ENCODE peak calls at places on chromosomes 1 and 21, in five cellular contexts. S, F, N, X and L are unnamed samples.

GRCh38 chr1:109170051-109170775 is 43.5 kb upstream of the SARS1 start:
- DNase-seq in F (no peak), S (no peak), N (no peak), X (no peak), L (no peak)

GRCh38 chr1:156128749-156129682 is 14.5 kb downstream of the LMNA start:
- DNase-seq in X (no peak), S (no peak), N (no peak), F (no peak), L (no peak)

GRCh38 chr1:241411056-241411775 is 54.2 kb upstream of the RGS7 start:
- DNase-seq in X (no peak), N (no peak), S (no peak), F (no peak), L (no peak)

GRCh38 chr1:163509126-163509525 is 187.4 kb downstream of the NUF2 start:
- DNase-seq in N (no peak), X (no peak), S (no peak), F (no peak), L (no peak)

GRCh38 chr1:186682721-186683120 is 2.5 kb upstream of the PTGS2 start:
- DNase-seq in F (no peak), N (no peak), S (no peak), X (no peak), L (no peak)

GRCh38 chr1:7409278-7409677 is 361.8 kb upstream of the VAMP3 start:
- DNase-seq in F (peak; percentile 26), S (peak; percentile 1), N (no peak), X (no peak), L (no peak)

GRCh38 chr1:15799928-15800835 is 7.3 kb downstream of the UQCRHL start:
- DNase-seq in S (no peak), F (peak; percentile 62), X (peak; percentile 79), N (no peak), L (no peak)

GRCh38 chr1:43059640-43060574 is 101.2 kb upstream of the SLC2A1 start:
- DNase-seq in N (no peak), S (no peak), X (no peak), F (no peak), L (no peak)

GRCh38 chr21:26788783-26789182 is 56.4 kb downstream of the ADAMTS1 start:
- DNase-seq in S (no peak), X (no peak), F (no peak), N (no peak), L (no peak)

GRCh38 chr1:173476197-173476663 is 905 bp upstream of the PRDX6 start:
- DNase-seq in X (no peak), S (no peak), N (no peak), F (no peak), L (no peak)

GRCh38 chr21:33949516-33950424 is 34.2 kb upstream of the ATP5PO start:
- DNase-seq in F (peak; percentile 29), X (no peak), N (peak; percentile 76), S (no peak), L (no peak)

GRCh38 chr1:245587435-245588105 is 432.8 kb downstream of the KIF26B start:
- DNase-seq in F (no peak), X (no peak), S (no peak), N (no peak), L (no peak)

GRCh38 chr1:205934788-205935187 is 8.5 kb downstream of the SLC26A9 start:
- DNase-seq in X (no peak), F (no peak), N (no peak), S (no peak), L (no peak)

GRCh38 chr1:219085082-219085481 is 88.6 kb upstream of the LYPLAL1 start:
- DNase-seq in X (no peak), S (no peak), N (no peak), F (no peak), L (no peak)

GRCh38 chr1:91325456-91325855 is 79.2 kb downstream of the HFM1 start:
- DNase-seq in N (no peak), S (no peak), X (no peak), F (no peak), L (no peak)

GRCh38 chr1:31977361-31978131 is 36.1 kb upstream of the KHDRBS1 start:
- DNase-seq in X (peak; percentile 80), S (no peak), F (peak; percentile 68), N (no peak), L (no peak)

GRCh38 chr1:9341301-9341845 is 48.7 kb downstream of the SPSB1 start:
- DNase-seq in N (no peak), F (no peak), S (no peak), X (no peak), L (no peak)

GRCh38 chr1:22350987-22351756 is 100.5 kb upstream of the ZBTB40 start:
- DNase-seq in F (peak; percentile 63), S (no peak), X (no peak), N (no peak), L (no peak)

GRCh38 chr21:43613755-43614638 is 45.3 kb downstream of the HSF2BP start:
- DNase-seq in N (peak; percentile 45), X (peak; percentile 48), F (no peak), S (peak; percentile 41), L (peak; percentile 34)

GRCh38 chr1:236868625-236869467 is 73.8 kb downstream of the MTR start:
- DNase-seq in N (peak; percentile 17), F (no peak), X (peak; percentile 80), S (peak; percentile 20), L (peak; percentile 19)

GRCh38 chr1:230273141-230273710 is 152.9 kb downstream of the PGBD5 start:
- DNase-seq in S (no peak), X (no peak), F (no peak), N (no peak), L (no peak)

GRCh38 chr1:91018006-91018405 is 3.8 kb downstream of the ZNF644 start:
- DNase-seq in F (no peak), S (no peak), X (peak; percentile 30), N (no peak), L (no peak)

GRCh38 chr1:172833956-172834355 is 175.1 kb downstream of the FASLG start:
- DNase-seq in N (no peak), S (no peak), X (no peak), F (no peak), L (no peak)

GRCh38 chr21:39654951-39655350 is 42.2 kb downstream of the B3GALT5 start:
- DNase-seq in X (no peak), S (no peak), N (no peak), F (no peak), L (no peak)

GRCh38 chr1:100065183-100065968 is 67.4 kb downstream of the SASS6 start:
- DNase-seq in F (no peak), N (no peak), S (no peak), X (no peak), L (no peak)

GRCh38 chr1:32447469-32448185 is 17.2 kb upstream of the ZBTB8B start:
- DNase-seq in F (peak; percentile 81), N (no peak), S (no peak), X (peak; percentile 23), L (no peak)

GRCh38 chr1:24939657-24940193 is 9.6 kb upstream of the RUNX3 start:
- DNase-seq in F (no peak), N (no peak), X (no peak), S (no peak), L (no peak)
- TF ChIP-seq TAF1 in F (no peak), N (no peak), X (no peak), S (no peak), L (no peak)

GRCh38 chr1:225651376-225651871 is 1.5 kb downstream of the ENAH start:
- DNase-seq in F (no peak), N (no peak), S (no peak), X (no peak), L (no peak)

GRCh38 chr1:225652726-225653462 is at the start of gene ENAH:
- DNase-seq in F (peak; percentile 83), X (peak; percentile 67), N (no peak), S (peak; percentile 60), L (peak; percentile 39)

GRCh38 chr1:225651872-225652725 is 824 bp downstream of the ENAH start:
- DNase-seq in S (no peak), N (no peak), F (peak; percentile 44), X (no peak), L (no peak)

GRCh38 chr1:225653463-225654276 is 747 bp upstream of the ENAH start:
- DNase-seq in S (peak; percentile 34), N (no peak), X (no peak), F (peak; percentile 81), L (no peak)

GRCh38 chr1:225650198-225650597 is 2.7 kb downstream of the ENAH start:
- DNase-seq in X (no peak), N (no peak), S (no peak), F (no peak), L (no peak)
- TF ChIP-seq POLR2A in X (no peak), N (no peak), S (no peak), F (no peak), L (no peak)

GRCh38 chr1:214993419-214993818 is 89.1 kb upstream of the KCNK2 start:
- DNase-seq in S (no peak), F (no peak), X (no peak), N (no peak), L (no peak)
- TF ChIP-seq POLR2AphosphoS5 in S (no peak), F (no peak), X (no peak), N (no peak), L (no peak)

DNA sequence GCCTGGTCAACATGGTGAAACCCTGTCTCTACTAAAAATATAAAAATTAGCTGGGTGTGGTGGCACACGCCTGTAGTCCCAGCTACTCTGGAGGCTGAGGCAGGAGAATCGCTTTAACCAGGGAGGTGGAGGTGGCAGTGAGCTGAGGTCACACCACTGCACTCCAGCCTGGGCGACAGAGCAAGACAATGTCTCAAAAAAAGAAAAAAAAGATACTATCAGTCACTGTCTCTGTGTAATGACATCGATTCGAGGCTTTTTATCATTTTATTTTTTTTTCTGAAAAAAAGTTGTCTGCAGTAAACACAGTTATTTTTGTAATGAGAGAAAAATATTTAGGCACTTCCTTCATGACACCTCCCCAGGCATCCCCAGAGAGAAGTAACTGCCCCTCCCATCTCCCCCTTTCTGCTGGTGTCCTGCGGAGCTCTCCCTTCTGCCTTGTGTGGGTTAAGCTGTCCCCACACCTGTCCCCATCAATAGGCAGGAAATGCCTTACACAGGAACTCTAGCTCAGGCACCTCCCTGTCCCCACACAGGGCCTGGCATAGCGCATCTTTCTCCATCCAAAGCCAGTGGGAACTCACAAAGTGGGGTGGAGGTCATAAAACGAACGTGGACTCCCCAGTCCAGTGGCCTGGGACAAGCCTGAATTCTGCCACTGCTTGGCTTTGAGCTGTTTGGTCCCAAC is 132.0 kb downstream of the SYF2 start:
- DNase-seq in F (no peak), X (no peak), N (no peak), S (no peak), L (no peak)
- TF ChIP-seq TAF1 in F (no peak), X (no peak), N (no peak), S (no peak), L (no peak)

GRCh38 chr21:45405271-45405818 is 380 bp downstream of the COL18A1 start:
- DNase-seq in X (peak; percentile 69), N (no peak), F (no peak), S (no peak), L (no peak)

GRCh38 chr21:45403133-45403824 is 1.7 kb upstream of the COL18A1 start:
- DNase-seq in N (no peak), F (no peak), X (no peak), S (no peak), L (no peak)

GRCh38 chr21:45404726-45405270 is at the start of gene COL18A1:
- DNase-seq in N (no peak), S (peak; percentile 61), F (peak; percentile 86), X (peak; percentile 71), L (no peak)

GRCh38 chr21:45401916-45402900 is 2.8 kb upstream of the COL18A1 start:
- DNase-seq in X (no peak), S (no peak), N (no peak), F (no peak), L (no peak)

GRCh38 chr21:45403825-45404725 is 890 bp upstream of the COL18A1 start:
- DNase-seq in F (no peak), X (peak; percentile 40), N (no peak), S (no peak), L (no peak)
- TF ChIP-seq POLR2A in F (no peak), X (no peak), N (no peak), S (no peak), L (no peak)

GRCh38 chr1:214475746-214476145 is 75.7 kb downstream of the PTPN14 start:
- DNase-seq in N (no peak), X (no peak), S (no peak), F (no peak), L (no peak)
- TF ChIP-seq POLR2AphosphoS5 in N (no peak), X (no peak), S (no peak), F (no peak), L (no peak)